ENCODE peak calls at places on chromosomes 1 and 21, in six cellular contexts. E, R, M, F, I and K are unnamed samples.

GRCh38 chr1:19758227-19758830 is 41.4 kb downstream of the TMCO4 start:
- DNase-seq in E (peak), R (no peak), M (no peak), F (no peak), I (no peak), K (peak)

GRCh38 chr21:40053007-40053406 is 185.8 kb downstream of the PCP4 start:
- DNase-seq in E (peak), R (no peak), M (no peak), F (no peak), I (peak), K (no peak)

GRCh38 chr1:167207940-167208623 is 12.6 kb upstream of the POU2F1 start:
- DNase-seq in E (no peak), R (no peak), M (no peak), F (no peak), I (no peak), K (no peak)

GRCh38 chr1:7456683-7457082 is 314.4 kb upstream of the VAMP3 start:
- DNase-seq in E (no peak), R (no peak), M (no peak), F (no peak), I (no peak), K (no peak)

GRCh38 chr1:198922638-198923430 is 284.0 kb downstream of the PTPRC start:
- DNase-seq in E (peak), R (no peak), M (peak), F (no peak), I (no peak), K (no peak)

GRCh38 chr1:233082778-233083550 is 132.6 kb downstream of the NTPCR start:
- DNase-seq in E (no peak), R (no peak), M (peak), F (no peak), I (no peak), K (no peak)

GRCh38 chr1:198749279-198749678 is 110.4 kb downstream of the PTPRC start:
- DNase-seq in E (no peak), R (no peak), M (no peak), F (no peak), I (no peak), K (no peak)

GRCh38 chr1:4963251-4963650 is 308.8 kb downstream of the AJAP1 start:
- DNase-seq in E (peak), R (no peak), M (peak), F (no peak), I (no peak), K (peak)

GRCh38 chr1:7704214-7705047 is 66.7 kb upstream of the VAMP3 start:
- DNase-seq in E (peak), R (peak), M (peak), F (peak), I (peak), K (peak)

GRCh38 chr1:165871311-165872067 is 44.1 kb downstream of the UCK2 start:
- DNase-seq in E (peak), R (no peak), M (peak), F (no peak), I (peak), K (no peak)

GRCh38 chr1:202189919-202190715 is 3.5 kb upstream of the LGR6 start:
- DNase-seq in E (no peak), R (no peak), M (no peak), F (no peak), I (no peak), K (no peak)

GRCh38 chr1:111669268-111669667 is 49.7 kb downstream of the RAP1A start:
- DNase-seq in E (no peak), R (no peak), M (no peak), F (no peak), I (no peak), K (no peak)

GRCh38 chr1:69737527-69738176 is 169.9 kb downstream of the LRRC7 start:
- DNase-seq in E (peak), R (no peak), M (peak), F (no peak), I (no peak), K (no peak)

GRCh38 chr1:150961756-150962155 is 12.9 kb downstream of the CERS2 start:
- DNase-seq in E (no peak), R (no peak), M (no peak), F (no peak), I (no peak), K (no peak)

GRCh38 chr1:88595355-88595754 is 88.7 kb upstream of the PKN2 start:
- DNase-seq in E (no peak), R (no peak), M (peak), F (no peak), I (no peak), K (no peak)

GRCh38 chr1:212941452-212941851 is 8.9 kb upstream of the VASH2 start:
- DNase-seq in E (no peak), R (no peak), M (no peak), F (no peak), I (no peak), K (no peak)

GRCh38 chr1:100292711-100293110 is 26.7 kb downstream of the RTCA start:
- DNase-seq in E (no peak), R (no peak), M (no peak), F (no peak), I (no peak), K (no peak)

GRCh38 chr21:37565530-37566223 is 199.1 kb downstream of the DYRK1A start:
- DNase-seq in E (no peak), R (no peak), M (peak), F (no peak), I (no peak), K (no peak)

GRCh38 chr21:43754948-43755781 is 20.9 kb downstream of the CSTB start:
- DNase-seq in E (peak), R (no peak), M (peak), F (no peak), I (no peak), K (no peak)

GRCh38 chr1:145935708-145936107 is 8.4 kb upstream of the RBM8A start:
- DNase-seq in E (no peak), R (no peak), M (no peak), F (no peak), I (no peak), K (no peak)

GRCh38 chr1:53321776-53322602 is 5.9 kb downstream of the LRP8 start:
- DNase-seq in E (no peak), R (no peak), M (no peak), F (no peak), I (no peak), K (no peak)

GRCh38 chr21:46362946-46363345 is 39.0 kb downstream of the PCNT start:
- DNase-seq in E (peak), R (no peak), M (no peak), F (no peak), I (no peak), K (no peak)

GRCh38 chr1:219443763-219444162 is 169.1 kb downstream of the ZC3H11B start:
- DNase-seq in E (no peak), R (no peak), M (no peak), F (no peak), I (no peak), K (peak)

GRCh38 chr21:15730484-15731242 is 881 bp downstream of the USP25 start:
- DNase-seq in E (no peak), R (no peak), M (no peak), F (no peak), I (no peak), K (no peak)

GRCh38 chr1:165631403-165632151 is 543 bp downstream of the MGST3 start:
- DNase-seq in E (peak), R (no peak), M (peak), F (no peak), I (peak), K (peak)

GRCh38 chr1:185157599-185158469 is 867 bp downstream of the SWT1 start:
- DNase-seq in E (peak), R (no peak), M (peak), F (no peak), I (no peak), K (no peak)

GRCh38 chr1:198880818-198881597 is 242.2 kb downstream of the PTPRC start:
- DNase-seq in E (no peak), R (no peak), M (peak), F (no peak), I (no peak), K (no peak)

GRCh38 chr1:33400153-33400552 is 30.7 kb downstream of the PHC2 start:
- DNase-seq in E (no peak), R (no peak), M (no peak), F (no peak), I (no peak), K (no peak)

GRCh38 chr1:159595006-159595405 is 7.4 kb downstream of the APCS start:
- DNase-seq in E (no peak), R (no peak), M (no peak), F (no peak), I (no peak), K (no peak)

GRCh38 chr21:45037986-45038385 is 36.4 kb upstream of the ADARB1 start:
- DNase-seq in E (no peak), R (no peak), M (no peak), F (no peak), I (no peak), K (no peak)

GRCh38 chr1:111448918-111449702 is at the start of the genes ATP5PB and WDR77:
- DNase-seq in E (peak), R (peak), M (peak), F (peak), I (peak), K (peak)

GRCh38 chr1:235074335-235075120 is 54.1 kb downstream of the TOMM20 start:
- DNase-seq in E (no peak), R (no peak), M (peak), F (no peak), I (peak), K (no peak)

GRCh38 chr1:41440321-41441090 is 44.0 kb downstream of the EDN2 start:
- DNase-seq in E (no peak), R (no peak), M (no peak), F (no peak), I (no peak), K (no peak)

GRCh38 chr1:81467433-81467832 is 333.3 kb upstream of the ADGRL2 start:
- DNase-seq in E (no peak), R (no peak), M (no peak), F (no peak), I (no peak), K (no peak)

GRCh38 chr1:221157026-221157761 is 278.0 kb downstream of the HLX start:
- DNase-seq in E (no peak), R (no peak), M (peak), F (no peak), I (no peak), K (no peak)

GRCh38 chr1:25232866-25233784 is 823 bp upstream of the SYF2 start:
- DNase-seq in E (peak), R (peak), M (peak), F (peak), I (peak), K (peak)

GRCh38 chr1:25238046-25238445 is 5.7 kb upstream of the SYF2 start:
- DNase-seq in E (no peak), R (no peak), M (no peak), F (no peak), I (no peak), K (no peak)

GRCh38 chr1:25232027-25232865 is at the start of gene SYF2:
- DNase-seq in E (peak), R (peak), M (peak), F (peak), I (peak), K (peak)
- TF ChIP-seq POLR2A in E (peak), R (peak), M (peak), F (peak), I (peak), K (peak)

DNA sequence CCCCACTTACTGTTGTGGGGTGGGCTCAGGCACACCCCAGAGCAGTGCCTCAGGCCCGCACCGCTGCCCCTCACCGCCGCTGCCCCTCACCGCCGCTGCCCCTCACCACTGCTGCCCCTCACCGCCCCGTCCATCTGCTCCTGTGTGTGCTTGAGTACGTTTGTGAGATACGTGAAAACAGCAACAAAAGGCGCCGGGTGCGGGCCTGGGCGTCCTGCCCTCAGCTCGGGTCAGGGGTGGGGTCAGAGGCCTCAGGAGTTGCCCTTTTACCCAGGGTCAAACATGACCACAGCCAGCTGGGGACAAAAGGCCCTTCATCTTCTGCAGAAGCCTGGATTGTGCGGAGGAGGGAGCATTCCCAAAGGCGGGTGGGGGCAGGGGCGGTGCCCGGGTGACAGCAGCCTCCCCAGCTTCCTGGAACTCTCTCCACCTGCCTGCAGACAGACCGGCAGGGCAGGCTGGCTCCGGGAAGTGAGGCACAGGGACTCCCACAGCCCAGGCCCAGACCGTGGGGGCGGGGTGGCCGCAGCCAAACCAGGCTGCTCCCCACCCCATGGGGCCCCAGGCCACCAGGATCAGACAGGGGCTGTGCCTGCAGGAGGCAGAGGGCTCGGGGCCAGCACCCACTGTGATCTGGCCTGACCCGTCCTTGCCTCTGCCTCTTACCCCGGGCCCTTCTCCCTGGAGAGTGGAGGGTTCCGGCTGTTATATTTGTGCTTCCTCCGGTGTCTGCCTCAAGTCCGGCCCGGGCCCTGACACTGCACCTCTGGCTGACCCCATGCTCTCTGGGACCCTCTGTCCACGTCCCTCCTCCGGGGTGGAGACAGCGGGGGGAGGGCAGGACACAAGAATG is 2.3 kb upstream of the VWA1 start:
- DNase-seq in E (peak), R (no peak), M (no peak), F (peak), I (peak), K (peak)
- TF ChIP-seq POLR2A in E (no peak), R (peak), M (no peak), F (no peak), I (peak), K (no peak)

GRCh38 chr1:58437623-58438022 is 108.9 kb downstream of the OMA1 start:
- DNase-seq in E (no peak), R (no peak), M (no peak), F (no peak), I (no peak), K (no peak)
- TF ChIP-seq POLR2A in E (no peak), R (no peak), M (no peak), F (no peak), I (no peak), K (no peak)

GRCh38 chr21:42423685-42424084 is 20.0 kb downstream of the UBASH3A start:
- DNase-seq in E (no peak), R (no peak), M (no peak), F (no peak), I (no peak), K (no peak)

GRCh38 chr21:42421018-42421793 is 17.5 kb downstream of the UBASH3A start:
- DNase-seq in E (no peak), R (no peak), M (no peak), F (no peak), I (peak), K (no peak)

GRCh38 chr21:42424848-42425602 is 21.3 kb downstream of the UBASH3A start:
- DNase-seq in E (no peak), R (no peak), M (peak), F (no peak), I (peak), K (no peak)

GRCh38 chr21:42425603-42425985 is 21.9 kb downstream of the UBASH3A start:
- DNase-seq in E (no peak), R (no peak), M (peak), F (no peak), I (no peak), K (no peak)

DNA sequence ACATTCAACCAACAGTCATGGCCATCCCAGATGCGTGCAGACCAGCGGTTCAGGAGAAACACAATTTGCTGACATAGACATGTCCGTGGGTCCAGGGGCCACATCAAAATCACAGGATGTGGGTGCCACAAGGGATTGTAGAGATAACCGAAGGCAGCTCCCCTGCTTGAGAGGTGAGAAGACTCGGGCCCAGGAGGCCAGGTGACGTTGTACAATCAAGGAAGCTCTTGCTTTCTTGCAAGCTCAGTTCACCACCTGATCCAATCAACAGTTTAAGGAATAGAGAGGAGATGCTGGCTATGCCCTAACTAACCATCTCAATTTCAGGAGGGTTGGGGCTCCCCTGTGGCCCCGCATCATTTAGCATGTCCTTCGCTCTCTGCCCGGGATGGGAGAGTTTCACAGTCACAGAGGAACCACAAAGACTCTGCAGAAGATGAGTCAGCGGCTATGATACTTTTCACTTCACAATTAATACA is 19.5 kb downstream of the UBASH3A start:
- DNase-seq in E (no peak), R (no peak), M (peak), F (no peak), I (peak), K (no peak)
- TF ChIP-seq POLR2A in E (no peak), R (no peak), M (no peak), F (no peak), I (no peak), K (no peak)

GRCh38 chr1:92484472-92485373 is 2.0 kb downstream of the GFI1 start:
- DNase-seq in E (peak), R (no peak), M (peak), F (peak), I (peak), K (no peak)
- TF ChIP-seq POLR2A in E (no peak), R (no peak), M (peak), F (no peak), I (no peak), K (no peak)

GRCh38 chr1:162560303-162561036 is 1.1 kb upstream of the UAP1 start:
- DNase-seq in E (no peak), R (no peak), M (peak), F (no peak), I (no peak), K (no peak)

GRCh38 chr1:162557536-162557935 is 4.0 kb upstream of the UAP1 start:
- DNase-seq in E (no peak), R (no peak), M (no peak), F (no peak), I (peak), K (no peak)

GRCh38 chr1:162561616-162562451 is at the start of gene UAP1:
- DNase-seq in E (no peak), R (no peak), M (peak), F (peak), I (no peak), K (no peak)

GRCh38 chr1:162562452-162562828 is 918 bp downstream of the UAP1 start:
- DNase-seq in E (peak), R (no peak), M (peak), F (no peak), I (peak), K (no peak)

DNA sequence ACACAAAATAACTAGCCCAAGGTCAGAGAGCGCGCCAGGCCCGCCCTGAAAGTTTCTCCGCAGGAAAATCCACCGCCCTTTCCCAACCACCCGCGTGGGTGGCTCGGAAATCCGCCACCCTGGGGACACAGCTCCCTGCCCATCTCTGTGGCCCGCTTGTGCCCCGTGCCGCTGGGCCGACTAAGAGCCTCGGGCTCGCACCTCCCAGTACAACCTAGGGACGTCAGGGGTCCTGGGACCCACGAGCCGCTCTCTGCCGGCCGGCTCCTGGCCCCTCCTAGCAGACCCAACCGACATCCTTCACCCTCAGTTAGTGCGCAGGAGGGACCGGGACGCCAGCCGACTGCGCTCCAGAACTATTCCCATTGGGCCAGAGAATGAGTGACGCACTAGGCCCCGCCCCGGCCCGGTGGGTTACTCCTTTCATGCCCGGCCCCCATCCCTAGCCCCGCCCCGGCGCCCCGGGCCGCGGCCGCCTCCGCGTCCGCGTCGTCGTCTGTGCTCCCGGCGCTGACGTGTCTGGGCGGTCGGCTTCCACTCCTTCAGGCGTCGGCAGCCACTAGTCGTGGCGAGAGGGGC is 396 bp upstream of the UAP1 start:
- DNase-seq in E (peak), R (peak), M (peak), F (peak), I (peak), K (peak)
- TF ChIP-seq POLR2A in E (peak), R (peak), M (no peak), F (no peak), I (no peak), K (peak)

DNA sequence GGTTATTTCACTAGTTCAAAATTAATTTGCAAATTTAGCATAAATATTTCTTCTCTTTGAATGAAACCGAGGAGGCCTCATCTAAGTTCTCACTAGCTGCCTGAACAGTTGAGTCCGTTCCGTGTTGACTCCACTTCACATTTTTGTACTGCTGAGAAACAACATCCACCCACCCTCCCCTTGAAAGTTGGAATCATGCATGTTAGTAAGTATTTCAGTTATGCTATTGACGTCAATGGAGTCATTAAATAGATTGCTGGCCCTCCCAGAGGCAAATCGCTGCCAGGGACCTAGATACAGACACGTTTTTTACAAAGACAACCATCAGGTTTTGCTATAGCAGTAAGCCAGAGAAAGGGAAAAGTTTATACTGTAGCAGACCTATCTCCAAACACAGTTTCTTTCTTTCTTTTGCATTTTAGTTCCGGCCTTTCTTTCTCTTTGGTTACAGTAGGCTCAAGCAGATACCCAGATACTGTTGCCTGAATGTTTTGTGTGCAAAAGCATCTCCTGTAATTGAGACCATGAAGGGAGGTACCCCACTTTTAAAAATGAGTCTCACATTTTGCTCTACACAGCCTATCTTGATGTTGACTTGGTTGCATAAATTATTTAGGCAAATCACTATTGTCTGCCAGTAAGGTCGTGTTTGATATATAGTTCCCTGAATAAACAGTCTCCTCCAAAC is 262.6 kb upstream of the SGIP1 start:
- DNase-seq in E (peak), R (no peak), M (peak), F (no peak), I (peak), K (peak)
- TF ChIP-seq POLR2A in E (no peak), R (peak), M (no peak), F (peak), I (no peak), K (no peak)